ENCODE peak calls at places on chromosomes 6 and 20, in four cellular contexts. Y is hippocampal formation, M is bronchial epithelial cell, T is amygdala. C is an unnamed sample.

GRCh38 chr20:37305079-37305478 is 15.6 kb downstream of the MANBAL start:
- DNase-seq in T (no peak), Y (no peak), M (no peak), C (no peak)

GRCh38 chr6:154167163-154167562 is 128.1 kb downstream of the OPRM1 start:
- DNase-seq in Y (no peak), M (no peak), T (no peak), C (peak)

GRCh38 chr6:140253096-140253495 is 878.6 kb upstream of the CITED2 start:
- DNase-seq in M (peak), Y (no peak), T (no peak), C (no peak)

GRCh38 chr20:33068251-33068939 is 11.0 kb upstream of the BPIFB4 start:
- DNase-seq in M (no peak), Y (no peak), T (no peak), C (no peak)

GRCh38 chr6:7042056-7042653 is 65.6 kb upstream of the RREB1 start:
- DNase-seq in Y (no peak), M (peak), T (no peak), C (no peak)

GRCh38 chr6:2979819-2980464 is 8.6 kb upstream of the SERPINB6 start:
- DNase-seq in M (peak), T (no peak), Y (no peak), C (no peak)

GRCh38 chr6:1838604-1839003 is 228.9 kb downstream of the FOXC1 start:
- DNase-seq in T (no peak), M (peak), Y (no peak), C (no peak)

GRCh38 chr6:4405609-4406212 is 270.3 kb upstream of the ECI2 start:
- DNase-seq in Y (no peak), T (no peak), M (no peak), C (no peak)

GRCh38 chr6:72699142-72699541 is 77.3 kb downstream of the KCNQ5 start:
- DNase-seq in M (peak), Y (no peak), T (no peak), C (no peak)

GRCh38 chr6:73610444-73611275 is 43.1 kb downstream of the SLC17A5 start:
- DNase-seq in M (peak), Y (no peak), T (no peak), C (no peak)

GRCh38 chr20:46396052-46396451 is 10.4 kb downstream of the ELMO2 start:
- DNase-seq in T (no peak), M (no peak), Y (no peak), C (no peak)

GRCh38 chr6:78253618-78254017 is 600.8 kb downstream of the MEI4 start:
- DNase-seq in M (no peak), T (no peak), Y (no peak), C (no peak)

GRCh38 chr20:17680128-17680835 is 1.8 kb downstream of the RRBP1 start:
- DNase-seq in T (no peak), M (peak), Y (no peak), C (peak)

GRCh38 chr6:89930789-89931188 is 36.5 kb downstream of the GJA10 start:
- DNase-seq in M (no peak), Y (no peak), T (no peak), C (no peak)

GRCh38 chr20:7003598-7003997 is 236.1 kb downstream of the BMP2 start:
- DNase-seq in Y (no peak), M (peak), T (no peak), C (no peak)

GRCh38 chr6:46220351-46221220 is 49.8 kb upstream of the ENPP5 start:
- DNase-seq in T (no peak), M (no peak), Y (no peak), C (peak)

GRCh38 chr20:34318609-34319443 is 15.7 kb upstream of the AHCY start:
- DNase-seq in M (no peak), Y (no peak), T (no peak), C (no peak)

GRCh38 chr6:157575436-157576145 is 194.6 kb downstream of the ZDHHC14 start:
- DNase-seq in Y (no peak), T (no peak), M (no peak), C (no peak)

GRCh38 chr6:68427630-68428029 is 207.5 kb upstream of the ADGRB3 start:
- DNase-seq in M (peak), Y (no peak), T (no peak), C (no peak)

C was measured in HL-60.